ENCODE peak calls at places on chromosome 16, in eight cellular contexts. One of them, this sample, is unnamed.

GRCh38 chr16:88700636-88701482 is 5.3 kb downstream of the RNF166 start:
- DNase-seq in stimulated activated CD4-positive, alpha-beta T cell treated with anti-CD3 and anti-CD28 coated beads, Interleukin-1b, Interleukin-23, amount 100 ng/mL, for 24 hours: peak; percentile 88
- DNase-seq in kidney glomerular epithelial cell: peak; percentile 75
- DNase-seq in NCI-H510A treated with DMSO at 0.1 percent for 48 hours: no peak
- DNase-seq in A549: no peak
- DNase-seq in AG10803: peak; percentile 59
- DNase-seq in NCI-H2029 treated with DMSO at 0.1 percent for 48 hours: no peak
- DNase-seq in germinal center: peak; percentile 78
- DNase-seq in this sample: peak; percentile 98

GRCh38 chr16:31452631-31453106 is 6.6 kb upstream of the ARMC5 start:
- DNase-seq in A549: peak; percentile 76
- DNase-seq in NCI-H2029 treated with DMSO at 0.1 percent for 48 hours: no peak
- DNase-seq in AG10803: peak; percentile 96
- DNase-seq in NCI-H510A treated with DMSO at 0.1 percent for 48 hours: no peak
- DNase-seq in germinal center: no peak
- DNase-seq in stimulated activated CD4-positive, alpha-beta T cell treated with anti-CD3 and anti-CD28 coated beads, Interleukin-1b, Interleukin-23, amount 100 ng/mL, for 24 hours: no peak
- DNase-seq in kidney glomerular epithelial cell: peak; percentile 78
- DNase-seq in this sample: no peak

GRCh38 chr16:590165-590874 is 454 bp downstream of the RAB40C start:
- DNase-seq in AG10803: peak; percentile 50
- DNase-seq in kidney glomerular epithelial cell: no peak
- DNase-seq in NCI-H2029 treated with DMSO at 0.1 percent for 48 hours: no peak
- DNase-seq in NCI-H510A treated with DMSO at 0.1 percent for 48 hours: no peak
- DNase-seq in germinal center: no peak
- DNase-seq in stimulated activated CD4-positive, alpha-beta T cell treated with anti-CD3 and anti-CD28 coated beads, Interleukin-1b, Interleukin-23, amount 100 ng/mL, for 24 hours: no peak
- DNase-seq in A549: no peak
- DNase-seq in this sample: no peak

GRCh38 chr16:11315499-11315898 is 29.8 kb upstream of the RMI2 start:
- DNase-seq in kidney glomerular epithelial cell: peak; percentile 96
- DNase-seq in stimulated activated CD4-positive, alpha-beta T cell treated with anti-CD3 and anti-CD28 coated beads, Interleukin-1b, Interleukin-23, amount 100 ng/mL, for 24 hours: no peak
- DNase-seq in AG10803: no peak
- DNase-seq in NCI-H510A treated with DMSO at 0.1 percent for 48 hours: no peak
- DNase-seq in NCI-H2029 treated with DMSO at 0.1 percent for 48 hours: no peak
- DNase-seq in A549: peak; percentile 38
- DNase-seq in germinal center: no peak
- DNase-seq in this sample: no peak

GRCh38 chr16:53744449-53744848 is 40.5 kb downstream of the FTO start:
- DNase-seq in A549: no peak
- DNase-seq in stimulated activated CD4-positive, alpha-beta T cell treated with anti-CD3 and anti-CD28 coated beads, Interleukin-1b, Interleukin-23, amount 100 ng/mL, for 24 hours: no peak
- DNase-seq in germinal center: no peak
- DNase-seq in NCI-H510A treated with DMSO at 0.1 percent for 48 hours: peak; percentile 41
- DNase-seq in kidney glomerular epithelial cell: no peak
- DNase-seq in AG10803: no peak
- DNase-seq in NCI-H2029 treated with DMSO at 0.1 percent for 48 hours: no peak
- DNase-seq in this sample: no peak

GRCh38 chr16:85617948-85618347 is 4.8 kb downstream of the GSE1 start:
- DNase-seq in germinal center: no peak
- DNase-seq in NCI-H510A treated with DMSO at 0.1 percent for 48 hours: no peak
- DNase-seq in NCI-H2029 treated with DMSO at 0.1 percent for 48 hours: no peak
- DNase-seq in AG10803: no peak
- DNase-seq in stimulated activated CD4-positive, alpha-beta T cell treated with anti-CD3 and anti-CD28 coated beads, Interleukin-1b, Interleukin-23, amount 100 ng/mL, for 24 hours: no peak
- DNase-seq in kidney glomerular epithelial cell: no peak
- DNase-seq in A549: no peak
- DNase-seq in this sample: no peak

GRCh38 chr16:6753553-6753952 is 579.1 kb upstream of the RBFOX1 start:
- DNase-seq in AG10803: no peak
- DNase-seq in NCI-H2029 treated with DMSO at 0.1 percent for 48 hours: no peak
- DNase-seq in germinal center: no peak
- DNase-seq in A549: no peak
- DNase-seq in NCI-H510A treated with DMSO at 0.1 percent for 48 hours: no peak
- DNase-seq in stimulated activated CD4-positive, alpha-beta T cell treated with anti-CD3 and anti-CD28 coated beads, Interleukin-1b, Interleukin-23, amount 100 ng/mL, for 24 hours: no peak
- DNase-seq in kidney glomerular epithelial cell: no peak
- DNase-seq in this sample: no peak

GRCh38 chr16:5582529-5582928 is 484.9 kb upstream of the EEF2KMT start:
- DNase-seq in NCI-H510A treated with DMSO at 0.1 percent for 48 hours: no peak
- DNase-seq in germinal center: no peak
- DNase-seq in A549: no peak
- DNase-seq in kidney glomerular epithelial cell: no peak
- DNase-seq in AG10803: no peak
- DNase-seq in NCI-H2029 treated with DMSO at 0.1 percent for 48 hours: no peak
- DNase-seq in stimulated activated CD4-positive, alpha-beta T cell treated with anti-CD3 and anti-CD28 coated beads, Interleukin-1b, Interleukin-23, amount 100 ng/mL, for 24 hours: no peak
- DNase-seq in this sample: no peak

GRCh38 chr16:17367932-17368331 is 102.8 kb downstream of the XYLT1 start:
- DNase-seq in stimulated activated CD4-positive, alpha-beta T cell treated with anti-CD3 and anti-CD28 coated beads, Interleukin-1b, Interleukin-23, amount 100 ng/mL, for 24 hours: no peak
- DNase-seq in NCI-H2029 treated with DMSO at 0.1 percent for 48 hours: no peak
- DNase-seq in A549: no peak
- DNase-seq in NCI-H510A treated with DMSO at 0.1 percent for 48 hours: peak; percentile 55
- DNase-seq in AG10803: peak; percentile 60
- DNase-seq in germinal center: no peak
- DNase-seq in kidney glomerular epithelial cell: no peak
- DNase-seq in this sample: no peak

GRCh38 chr16:63975669-63976068 is 1146.2 kb downstream of the CDH11 start:
- DNase-seq in kidney glomerular epithelial cell: no peak
- DNase-seq in AG10803: no peak
- DNase-seq in NCI-H2029 treated with DMSO at 0.1 percent for 48 hours: no peak
- DNase-seq in NCI-H510A treated with DMSO at 0.1 percent for 48 hours: peak; percentile 3
- DNase-seq in germinal center: no peak
- DNase-seq in A549: no peak
- DNase-seq in stimulated activated CD4-positive, alpha-beta T cell treated with anti-CD3 and anti-CD28 coated beads, Interleukin-1b, Interleukin-23, amount 100 ng/mL, for 24 hours: no peak
- DNase-seq in this sample: no peak

GRCh38 chr16:1159973-1160772 is 7.3 kb downstream of the CACNA1H start:
- DNase-seq in NCI-H510A treated with DMSO at 0.1 percent for 48 hours: no peak
- DNase-seq in NCI-H2029 treated with DMSO at 0.1 percent for 48 hours: peak; percentile 24
- DNase-seq in AG10803: no peak
- DNase-seq in germinal center: no peak
- DNase-seq in A549: no peak
- DNase-seq in kidney glomerular epithelial cell: peak; percentile 78
- DNase-seq in stimulated activated CD4-positive, alpha-beta T cell treated with anti-CD3 and anti-CD28 coated beads, Interleukin-1b, Interleukin-23, amount 100 ng/mL, for 24 hours: no peak
- DNase-seq in this sample: no peak

GRCh38 chr16:81005644-81006471 is 827 bp downstream of the CMC2 start:
- DNase-seq in germinal center: no peak
- DNase-seq in NCI-H2029 treated with DMSO at 0.1 percent for 48 hours: no peak
- DNase-seq in stimulated activated CD4-positive, alpha-beta T cell treated with anti-CD3 and anti-CD28 coated beads, Interleukin-1b, Interleukin-23, amount 100 ng/mL, for 24 hours: no peak
- DNase-seq in kidney glomerular epithelial cell: no peak
- DNase-seq in A549: peak; percentile 57
- DNase-seq in NCI-H510A treated with DMSO at 0.1 percent for 48 hours: peak; percentile 7
- DNase-seq in AG10803: no peak
- DNase-seq in this sample: no peak

GRCh38 chr16:79928142-79928735 is 327.7 kb upstream of the MAF start:
- DNase-seq in NCI-H510A treated with DMSO at 0.1 percent for 48 hours: no peak
- DNase-seq in kidney glomerular epithelial cell: no peak
- DNase-seq in germinal center: no peak
- DNase-seq in AG10803: no peak
- DNase-seq in stimulated activated CD4-positive, alpha-beta T cell treated with anti-CD3 and anti-CD28 coated beads, Interleukin-1b, Interleukin-23, amount 100 ng/mL, for 24 hours: no peak
- DNase-seq in A549: no peak
- DNase-seq in NCI-H2029 treated with DMSO at 0.1 percent for 48 hours: no peak
- DNase-seq in this sample: no peak

GRCh38 chr16:68992521-68992920 is 112.9 kb upstream of the HAS3 start:
- DNase-seq in NCI-H510A treated with DMSO at 0.1 percent for 48 hours: no peak
- DNase-seq in germinal center: no peak
- DNase-seq in stimulated activated CD4-positive, alpha-beta T cell treated with anti-CD3 and anti-CD28 coated beads, Interleukin-1b, Interleukin-23, amount 100 ng/mL, for 24 hours: no peak
- DNase-seq in A549: peak; percentile 75
- DNase-seq in NCI-H2029 treated with DMSO at 0.1 percent for 48 hours: no peak
- DNase-seq in AG10803: peak; percentile 64
- DNase-seq in kidney glomerular epithelial cell: peak; percentile 68
- DNase-seq in this sample: no peak

GRCh38 chr16:3187798-3188674 is at the start of gene OR1F1:
- DNase-seq in stimulated activated CD4-positive, alpha-beta T cell treated with anti-CD3 and anti-CD28 coated beads, Interleukin-1b, Interleukin-23, amount 100 ng/mL, for 24 hours: peak; percentile 70
- DNase-seq in AG10803: peak; percentile 59
- DNase-seq in kidney glomerular epithelial cell: peak; percentile 53
- DNase-seq in A549: peak; percentile 95
- DNase-seq in germinal center: no peak
- DNase-seq in NCI-H2029 treated with DMSO at 0.1 percent for 48 hours: no peak
- DNase-seq in NCI-H510A treated with DMSO at 0.1 percent for 48 hours: peak; percentile 29
- DNase-seq in this sample: no peak

GRCh38 chr16:88815901-88816589 is 4.3 kb upstream of the APRT start:
- DNase-seq in NCI-H510A treated with DMSO at 0.1 percent for 48 hours: peak; percentile 7
- DNase-seq in A549: peak; percentile 46
- DNase-seq in AG10803: no peak
- DNase-seq in germinal center: peak; percentile 61
- DNase-seq in kidney glomerular epithelial cell: peak; percentile 0
- DNase-seq in NCI-H2029 treated with DMSO at 0.1 percent for 48 hours: no peak
- DNase-seq in stimulated activated CD4-positive, alpha-beta T cell treated with anti-CD3 and anti-CD28 coated beads, Interleukin-1b, Interleukin-23, amount 100 ng/mL, for 24 hours: no peak
- DNase-seq in this sample: no peak

GRCh38 chr16:3780570-3780969 is 63.2 kb upstream of the TRAP1 start:
- DNase-seq in A549: peak; percentile 63
- DNase-seq in NCI-H510A treated with DMSO at 0.1 percent for 48 hours: no peak
- DNase-seq in stimulated activated CD4-positive, alpha-beta T cell treated with anti-CD3 and anti-CD28 coated beads, Interleukin-1b, Interleukin-23, amount 100 ng/mL, for 24 hours: no peak
- DNase-seq in NCI-H2029 treated with DMSO at 0.1 percent for 48 hours: no peak
- DNase-seq in germinal center: no peak
- DNase-seq in kidney glomerular epithelial cell: no peak
- DNase-seq in AG10803: peak; percentile 10
- DNase-seq in this sample: no peak

GRCh38 chr16:68786685-68787418 is 49.8 kb downstream of the CDH1 start:
- DNase-seq in kidney glomerular epithelial cell: peak; percentile 74
- DNase-seq in NCI-H510A treated with DMSO at 0.1 percent for 48 hours: peak; percentile 78
- DNase-seq in germinal center: no peak
- DNase-seq in stimulated activated CD4-positive, alpha-beta T cell treated with anti-CD3 and anti-CD28 coated beads, Interleukin-1b, Interleukin-23, amount 100 ng/mL, for 24 hours: no peak
- DNase-seq in AG10803: peak; percentile 84
- DNase-seq in A549: peak; percentile 25
- DNase-seq in NCI-H2029 treated with DMSO at 0.1 percent for 48 hours: peak; percentile 46
- DNase-seq in this sample: no peak

GRCh38 chr16:56506941-56507340 is 12.9 kb downstream of the BBS2 start:
- DNase-seq in germinal center: no peak
- DNase-seq in AG10803: peak; percentile 56
- DNase-seq in NCI-H510A treated with DMSO at 0.1 percent for 48 hours: no peak
- DNase-seq in NCI-H2029 treated with DMSO at 0.1 percent for 48 hours: no peak
- DNase-seq in stimulated activated CD4-positive, alpha-beta T cell treated with anti-CD3 and anti-CD28 coated beads, Interleukin-1b, Interleukin-23, amount 100 ng/mL, for 24 hours: no peak
- DNase-seq in kidney glomerular epithelial cell: peak; percentile 21
- DNase-seq in A549: no peak
- DNase-seq in this sample: no peak

GRCh38 chr16:55248494-55248893 is 75.5 kb upstream of the IRX6 start:
- DNase-seq in NCI-H2029 treated with DMSO at 0.1 percent for 48 hours: no peak
- DNase-seq in kidney glomerular epithelial cell: no peak
- DNase-seq in germinal center: no peak
- DNase-seq in A549: no peak
- DNase-seq in NCI-H510A treated with DMSO at 0.1 percent for 48 hours: no peak
- DNase-seq in AG10803: no peak
- DNase-seq in stimulated activated CD4-positive, alpha-beta T cell treated with anti-CD3 and anti-CD28 coated beads, Interleukin-1b, Interleukin-23, amount 100 ng/mL, for 24 hours: no peak
- DNase-seq in this sample: peak; percentile 34

GRCh38 chr16:9955677-9956076 is 226.6 kb downstream of the GRIN2A start:
- DNase-seq in NCI-H2029 treated with DMSO at 0.1 percent for 48 hours: no peak
- DNase-seq in stimulated activated CD4-positive, alpha-beta T cell treated with anti-CD3 and anti-CD28 coated beads, Interleukin-1b, Interleukin-23, amount 100 ng/mL, for 24 hours: no peak
- DNase-seq in kidney glomerular epithelial cell: no peak
- DNase-seq in AG10803: no peak
- DNase-seq in germinal center: no peak
- DNase-seq in A549: no peak
- DNase-seq in NCI-H510A treated with DMSO at 0.1 percent for 48 hours: no peak
- DNase-seq in this sample: no peak

GRCh38 chr16:25060920-25061319 is 45.8 kb upstream of the ARHGAP17 start:
- DNase-seq in A549: no peak
- DNase-seq in germinal center: peak; percentile 36
- DNase-seq in stimulated activated CD4-positive, alpha-beta T cell treated with anti-CD3 and anti-CD28 coated beads, Interleukin-1b, Interleukin-23, amount 100 ng/mL, for 24 hours: no peak
- DNase-seq in AG10803: no peak
- DNase-seq in kidney glomerular epithelial cell: no peak
- DNase-seq in NCI-H510A treated with DMSO at 0.1 percent for 48 hours: no peak
- DNase-seq in NCI-H2029 treated with DMSO at 0.1 percent for 48 hours: no peak
- DNase-seq in this sample: no peak

GRCh38 chr16:46972429-46972970 is 974 bp downstream of the DNAJA2 start:
- DNase-seq in stimulated activated CD4-positive, alpha-beta T cell treated with anti-CD3 and anti-CD28 coated beads, Interleukin-1b, Interleukin-23, amount 100 ng/mL, for 24 hours: no peak
- DNase-seq in germinal center: peak; percentile 45
- DNase-seq in A549: peak; percentile 28
- DNase-seq in NCI-H2029 treated with DMSO at 0.1 percent for 48 hours: no peak
- DNase-seq in kidney glomerular epithelial cell: peak; percentile 14
- DNase-seq in NCI-H510A treated with DMSO at 0.1 percent for 48 hours: peak; percentile 52
- DNase-seq in AG10803: peak; percentile 39
- DNase-seq in this sample: no peak

GRCh38 chr16:20380782-20381181 is 23.8 kb downstream of the PDILT start:
- DNase-seq in AG10803: no peak
- DNase-seq in A549: no peak
- DNase-seq in NCI-H2029 treated with DMSO at 0.1 percent for 48 hours: no peak
- DNase-seq in NCI-H510A treated with DMSO at 0.1 percent for 48 hours: no peak
- DNase-seq in germinal center: no peak
- DNase-seq in kidney glomerular epithelial cell: no peak
- DNase-seq in stimulated activated CD4-positive, alpha-beta T cell treated with anti-CD3 and anti-CD28 coated beads, Interleukin-1b, Interleukin-23, amount 100 ng/mL, for 24 hours: no peak
- DNase-seq in this sample: no peak

GRCh38 chr16:27642753-27643152 is 92.8 kb downstream of the KATNIP start:
- DNase-seq in NCI-H2029 treated with DMSO at 0.1 percent for 48 hours: no peak
- DNase-seq in germinal center: no peak
- DNase-seq in A549: peak; percentile 44
- DNase-seq in AG10803: peak; percentile 12
- DNase-seq in stimulated activated CD4-positive, alpha-beta T cell treated with anti-CD3 and anti-CD28 coated beads, Interleukin-1b, Interleukin-23, amount 100 ng/mL, for 24 hours: no peak
- DNase-seq in kidney glomerular epithelial cell: no peak
- DNase-seq in NCI-H510A treated with DMSO at 0.1 percent for 48 hours: no peak
- DNase-seq in this sample: no peak

This sample was measured in esophagus muscularis mucosa.